ENCODE peak calls at places on chromosomes 4 and X, in nine cellular contexts. Q is aorta; X is NCI-H187; M is stimulated activated CD8-positive, alpha-beta memory T cell treated with anti-CD3 and anti-CD28 coated beads, Interleukin-4, amount 100 ng/mL, for 24 hours; P is T-helper 9 cell; B is Calu3; K is kidney; H is naive B cell; L is HCT116. S is an unnamed sample.

GRCh38 chrX:68090266-68090665 is 343.0 kb downstream of the OPHN1 start:
- DNase-seq in H (no peak), L (no peak), K (no peak), Q (no peak), B (no peak), P (no peak), X (no peak), M (no peak), S (no peak)

GRCh38 chr4:108172780-108173598 is 4.3 kb upstream of the LEF1 start:
- DNase-seq in B (no peak), L (no peak), X (no peak), M (no peak), Q (peak; percentile 84), H (peak; percentile 35), K (peak; percentile 84), P (peak; percentile 55), S (peak; percentile 53)

GRCh38 chr4:36426741-36427140 is 145.3 kb downstream of the DTHD1 start:
- DNase-seq in H (no peak), M (no peak), L (no peak), B (no peak), X (no peak), P (no peak), Q (no peak), K (no peak), S (no peak)

GRCh38 chr4:111678466-111678865 is 466.8 kb upstream of the FAM241A start:
- DNase-seq in M (no peak), X (no peak), H (no peak), L (no peak), K (no peak), B (no peak), Q (no peak), P (no peak), S (no peak)

GRCh38 chr4:67922697-67923096 is 38.9 kb upstream of the TMPRSS11D start:
- DNase-seq in B (no peak), X (no peak), H (no peak), L (no peak), Q (no peak), P (no peak), M (no peak), K (no peak), S (no peak)

GRCh38 chr4:165368114-165368513 is 10.7 kb upstream of the CPE start:
- DNase-seq in H (no peak), X (no peak), P (no peak), Q (no peak), K (no peak), L (no peak), B (no peak), M (no peak), S (no peak)

GRCh38 chrX:67648361-67648760 is 104.5 kb downstream of the AR start:
- DNase-seq in L (no peak), M (no peak), B (no peak), Q (no peak), H (no peak), P (no peak), K (no peak), X (no peak), S (no peak)

GRCh38 chr4:180953572-180953971 is 1289.6 kb upstream of the TENM3 start:
- DNase-seq in K (no peak), H (no peak), P (no peak), X (no peak), Q (no peak), B (no peak), L (peak; percentile 21), M (no peak), S (no peak)

GRCh38 chrX:129233791-129234190 is 289.5 kb downstream of the SMARCA1 start:
- DNase-seq in M (no peak), Q (no peak), H (no peak), K (no peak), B (no peak), X (no peak), L (no peak), P (no peak), S (no peak)

GRCh38 chr4:68951078-68951805 is at the start of gene UGT2A3:
- DNase-seq in K (no peak), B (peak; percentile 49), P (no peak), M (no peak), X (no peak), L (no peak), H (no peak), Q (no peak), S (no peak)

GRCh38 chr4:2803624-2804448 is 11.0 kb downstream of the SH3BP2 start:
- DNase-seq in X (no peak), Q (peak; percentile 71), H (no peak), B (no peak), P (no peak), M (no peak), L (peak; percentile 40), K (peak; percentile 73), S (peak; percentile 81)

GRCh38 chr4:104394409-104394813 is 100.3 kb downstream of the CXXC4 start:
- DNase-seq in M (no peak), K (no peak), L (no peak), Q (no peak), H (no peak), P (no peak), X (no peak), B (no peak), S (peak; percentile 26)

GRCh38 chrX:2676794-2677675 is 14.1 kb upstream of the CD99 start:
- DNase-seq in M (no peak), H (no peak), Q (no peak), L (no peak), K (no peak), P (no peak), X (no peak), B (no peak), S (no peak)

GRCh38 chrX:38672646-38673045 is 111.3 kb downstream of the TSPAN7 start:
- DNase-seq in H (no peak), Q (no peak), B (no peak), K (no peak), M (no peak), L (no peak), X (no peak), P (no peak), S (no peak)

GRCh38 chr4:142516686-142517145 is 329.4 kb downstream of the INPP4B start:
- DNase-seq in P (no peak), X (no peak), H (no peak), L (no peak), M (no peak), Q (no peak), B (peak; percentile 17), K (no peak), S (no peak)

GRCh38 chrX:140918398-140919043 is 83.9 kb upstream of the SPANXB1 start:
- DNase-seq in Q (no peak), P (peak; percentile 16), X (peak; percentile 0), K (no peak), H (peak; percentile 11), M (peak; percentile 8), L (peak; percentile 10), B (peak; percentile 6), S (no peak)